ENCODE peak calls at places on chromosomes 7 and 10, in seven cellular contexts. U is GM23248, A is Panc1, F is transverse colon, W is PC-9, E is lower lobe of right lung, I is GM23338. P is an unnamed sample. For H3K4me1 and H3K36me3, the result is how much of the 10 kb centered on the place peaks cover.

GRCh38 chr7:93921607-93922446 is at the start of gene GNG11:
- DNase-seq in U (peak), A (no peak), F (peak), W (no peak), E (peak), I (peak), P (peak)

GRCh38 chr7:7201583-7202374 is 19.4 kb downstream of the C1GALT1 start:
- DNase-seq in U (no peak), A (no peak), F (peak), W (peak), E (peak), I (peak), P (no peak)

GRCh38 chr7:94289071-94289470 is 105.6 kb upstream of the COL1A2 start:
- DNase-seq in U (peak), A (peak), F (peak), W (peak), E (peak), I (peak), P (peak)

GRCh38 chr7:96303105-96303685 is 18.7 kb downstream of the SLC25A13 start:
- DNase-seq in U (peak), A (no peak), F (peak), W (peak), E (no peak), I (no peak), P (no peak)

GRCh38 chr10:103765981-103766380 is 89.4 kb downstream of the SH3PXD2A start:
- DNase-seq in U (no peak), A (no peak), F (no peak), W (no peak), E (no peak), I (no peak), P (no peak)

GRCh38 chr10:50623299-50624153 is at the start of gene SGMS1:
- DNase-seq in U (peak), A (no peak), F (peak), W (peak), E (peak), I (peak), P (peak)

GRCh38 chr7:82017334-82017943 is 247.6 kb upstream of the HGF start:
- DNase-seq in U (peak), A (peak), F (no peak), W (no peak), E (no peak), I (peak), P (no peak)

GRCh38 chr7:75039166-75039565 is 34.4 kb downstream of the RCC1L start:
- DNase-seq in U (peak), A (no peak), F (no peak), W (no peak), E (no peak), I (no peak), P (no peak)

GRCh38 chr10:4661572-4662255 is 164.3 kb upstream of the AKR1E2 start:
- DNase-seq in U (peak), A (no peak), F (peak), W (no peak), E (peak), I (no peak), P (no peak)

GRCh38 chr10:3538850-3539531 is 246.0 kb downstream of the KLF6 start:
- DNase-seq in U (peak), A (no peak), F (no peak), W (peak), E (no peak), I (no peak), P (no peak)

GRCh38 chr7:26390016-26390415 is 98.4 kb downstream of the SNX10 start:
- DNase-seq in U (no peak), A (no peak), F (no peak), W (no peak), E (no peak), I (peak), P (no peak)

GRCh38 chr7:15750741-15751140 is 64.3 kb upstream of the MEOX2 start:
- DNase-seq in U (peak), A (no peak), F (no peak), W (no peak), E (no peak), I (no peak), P (no peak)

GRCh38 chr10:93993782-93994668 is at the start of gene PLCE1:
- DNase-seq in U (peak), A (no peak), F (peak), W (peak), E (peak), I (peak), P (peak)

GRCh38 chr7:130930260-130930659 is 196.3 kb upstream of the KLF14 start:
- DNase-seq in U (no peak), A (no peak), F (peak), W (peak), E (no peak), I (no peak), P (no peak)

GRCh38 chr7:92606985-92607384 is 16.8 kb upstream of the FAM133B start:
- DNase-seq in U (no peak), A (no peak), F (no peak), W (no peak), E (no peak), I (no peak), P (no peak)

GRCh38 chr7:146146866-146147265 is 30.3 kb downstream of the CNTNAP2 start:
- DNase-seq in U (peak), A (no peak), F (no peak), W (no peak), E (no peak), I (no peak), P (no peak)

GRCh38 chr10:69709366-69709941 is 79.4 kb downstream of the FAM241B start:
- DNase-seq in U (no peak), A (no peak), F (no peak), W (no peak), E (no peak), I (no peak), P (no peak)

GRCh38 chr7:22350466-22351328 is 6.3 kb downstream of the RAPGEF5 start:
- DNase-seq in U (peak), A (no peak), F (no peak), W (peak), E (no peak), I (no peak), P (no peak)

GRCh38 chr7:30923774-30924413 is 12.2 kb downstream of the AQP1 start:
- DNase-seq in U (no peak), A (no peak), F (peak), W (no peak), E (peak), I (no peak), P (no peak)

GRCh38 chr10:53088956-53089355 is 316.4 kb upstream of the MBL2 start:
- DNase-seq in U (no peak), A (no peak), F (no peak), W (no peak), E (no peak), I (no peak), P (no peak)

GRCh38 chr7:4386190-4386589 is 295.9 kb upstream of the FOXK1 start:
- DNase-seq in U (no peak), A (no peak), F (no peak), W (no peak), E (no peak), I (no peak), P (no peak)

GRCh38 chr10:6473430-6473829 is 106.6 kb downstream of the PRKCQ start:
- DNase-seq in U (no peak), A (no peak), F (peak), W (no peak), E (no peak), I (no peak), P (no peak)

GRCh38 chr10:6470894-6471618 is 109.0 kb downstream of the PRKCQ start:
- DNase-seq in U (no peak), A (no peak), F (no peak), W (no peak), E (no peak), I (no peak), P (no peak)

GRCh38 chr10:6469661-6470060 is 110.4 kb downstream of the PRKCQ start:
- DNase-seq in U (no peak), A (no peak), F (no peak), W (no peak), E (no peak), I (no peak), P (no peak)

GRCh38 chr10:6476989-6477388 is 103.1 kb downstream of the PRKCQ start:
- DNase-seq in U (no peak), A (no peak), F (no peak), W (peak), E (no peak), I (no peak), P (no peak)

DNA sequence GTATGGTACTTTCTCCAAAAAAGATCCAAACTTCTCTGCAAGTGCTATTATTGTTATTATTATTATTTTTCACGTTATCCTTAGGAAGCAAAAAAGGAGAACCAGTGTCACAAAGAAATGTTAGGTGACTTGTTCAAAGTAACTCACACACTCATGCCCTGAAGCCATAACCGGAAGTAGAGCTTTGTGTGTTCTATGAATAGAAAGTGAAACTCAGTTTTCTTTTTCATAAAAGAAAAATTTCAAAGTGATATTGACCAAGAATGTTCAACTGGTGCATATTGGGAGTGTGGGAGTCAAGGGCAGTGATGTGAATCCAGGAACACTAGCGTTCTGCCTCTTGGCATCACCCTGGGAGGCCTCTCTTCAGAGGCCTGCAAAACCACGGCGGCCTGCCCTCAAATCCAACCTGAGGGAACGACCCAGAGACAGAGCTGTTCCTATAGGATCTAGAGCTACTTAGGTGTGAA is 106.1 kb downstream of the PRKCQ start:
- DNase-seq in U (peak), A (no peak), F (no peak), W (no peak), E (no peak), I (no peak), P (no peak)
- H3K4me1 ChIP-seq in U (under half), A (under half), F (under half), W (under half), E (under half), I (under half), P (under half)

GRCh38 chr10:16748749-16749148 is 68.5 kb downstream of the RSU1 start:
- DNase-seq in U (no peak), A (no peak), F (no peak), W (no peak), E (no peak), I (no peak), P (no peak)
- H3K36me3 ChIP-seq in U (under half), A (under half), F (under half), W (under half), E (under half), I (under half), P (under half)

GRCh38 chr7:80752954-80753353 is 114.5 kb downstream of the CD36 start:
- DNase-seq in U (no peak), A (no peak), F (no peak), W (no peak), E (no peak), I (no peak), P (no peak)

GRCh38 chr7:80749270-80749669 is 110.8 kb downstream of the CD36 start:
- DNase-seq in U (no peak), A (no peak), F (no peak), W (no peak), E (no peak), I (no peak), P (no peak)

DNA sequence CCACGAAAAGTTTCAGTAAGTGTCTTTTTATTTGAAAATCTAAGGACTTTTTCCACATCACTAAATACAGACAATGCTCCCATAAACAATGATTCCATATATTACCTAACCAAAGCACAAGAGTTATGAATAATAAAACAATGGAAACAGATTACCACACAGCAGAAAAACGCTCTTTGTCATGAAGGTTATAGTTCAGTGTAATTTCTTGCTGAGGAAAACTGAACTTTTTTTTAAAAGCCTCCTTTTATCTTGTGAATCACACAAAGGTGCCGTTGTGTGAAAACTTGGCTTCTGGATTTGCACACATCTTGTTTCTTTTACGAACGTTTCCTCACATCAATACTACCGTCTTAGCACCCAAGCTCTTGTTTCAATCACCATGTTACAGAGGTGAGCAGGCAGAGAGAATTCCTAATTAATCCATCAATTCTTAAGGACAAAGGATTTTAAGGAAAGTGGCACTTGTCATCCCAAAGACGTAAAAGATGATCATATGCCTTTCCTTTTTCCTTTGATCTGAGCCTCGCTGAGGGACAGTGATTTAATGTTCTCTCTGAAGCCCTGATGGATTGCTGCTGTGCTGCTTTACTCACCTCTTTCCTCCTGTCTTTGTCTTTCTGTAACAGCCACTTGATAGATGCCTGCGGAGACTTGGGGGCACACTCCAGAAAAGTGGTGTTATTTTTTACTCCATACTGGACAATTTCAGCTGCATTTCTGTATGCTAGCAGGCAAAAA is 110.0 kb downstream of the CD36 start:
- DNase-seq in U (no peak), A (no peak), F (no peak), W (no peak), E (no peak), I (peak), P (peak)
- H3K4me1 ChIP-seq in U (under half), A (under half), F (under half), W (under half), E (under half), I (under half), P (under half)

GRCh38 chr7:2650451-2650850 is 18.7 kb downstream of the TTYH3 start:
- DNase-seq in U (no peak), A (no peak), F (no peak), W (no peak), E (no peak), I (no peak), P (no peak)

GRCh38 chr7:2651336-2651735 is 19.6 kb downstream of the TTYH3 start:
- DNase-seq in U (no peak), A (no peak), F (no peak), W (no peak), E (no peak), I (peak), P (peak)

GRCh38 chr7:2649991-2650390 is 18.2 kb downstream of the TTYH3 start:
- DNase-seq in U (no peak), A (no peak), F (no peak), W (no peak), E (no peak), I (no peak), P (no peak)

GRCh38 chr7:2647594-2648172 is 15.9 kb downstream of the TTYH3 start:
- DNase-seq in U (no peak), A (no peak), F (no peak), W (no peak), E (no peak), I (no peak), P (no peak)

GRCh38 chr7:2649139-2649838 is 17.5 kb downstream of the TTYH3 start:
- DNase-seq in U (no peak), A (no peak), F (no peak), W (no peak), E (no peak), I (no peak), P (no peak)
- H3K36me3 ChIP-seq in U (under half), A (under half), F (under half), W (under half), E (under half), I (under half), P (under half)

GRCh38 chr10:32338262-32338661 is 8.7 kb downstream of the EPC1 start:
- DNase-seq in U (peak), A (no peak), F (no peak), W (no peak), E (no peak), I (no peak), P (no peak)

GRCh38 chr10:32332299-32332750 is 14.6 kb downstream of the EPC1 start:
- DNase-seq in U (no peak), A (no peak), F (peak), W (no peak), E (no peak), I (no peak), P (no peak)

GRCh38 chr10:32337343-32337742 is 9.6 kb downstream of the EPC1 start:
- DNase-seq in U (no peak), A (no peak), F (no peak), W (no peak), E (no peak), I (no peak), P (no peak)

GRCh38 chr10:32331606-32332005 is 15.4 kb downstream of the EPC1 start:
- DNase-seq in U (no peak), A (no peak), F (no peak), W (no peak), E (no peak), I (no peak), P (no peak)

DNA sequence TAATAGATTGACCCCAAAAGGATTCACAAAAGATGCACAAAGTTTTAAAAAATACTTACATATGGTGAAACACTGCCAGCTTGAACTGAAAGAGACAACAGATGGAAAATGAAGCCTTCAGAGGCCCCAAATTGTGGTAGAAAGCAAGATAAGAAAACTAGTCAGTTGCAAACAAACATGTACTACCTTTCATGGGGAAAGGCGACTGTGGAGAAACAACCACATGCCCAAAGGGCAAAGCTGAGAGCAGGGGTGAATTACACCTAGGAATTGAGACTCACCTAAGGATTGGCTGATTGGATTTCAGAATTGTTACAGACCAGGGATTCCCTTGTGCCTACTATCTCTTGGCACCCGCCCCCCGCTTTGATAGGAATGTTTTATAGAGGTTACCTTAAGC is 13.1 kb downstream of the EPC1 start:
- DNase-seq in U (no peak), A (no peak), F (no peak), W (no peak), E (no peak), I (no peak), P (no peak)
- H3K4me1 ChIP-seq in U (under half), A (under half), F (half or more), W (under half), E (half or more), I (under half), P (under half)

P was measured in HAP-1.